ENCODE peak calls at places on chromosomes 7 and 10, in nine cellular contexts. One of them, this sample, is unnamed.

GRCh38 chr7:1448958-1449357 is 10.3 kb downstream of the MICALL2 start:
- DNase-seq in osteoblast: no peak
- DNase-seq in mucosa of descending colon: no peak
- DNase-seq in bronchial epithelial cell: no peak
- DNase-seq in AG09309: no peak
- DNase-seq in fibroblast of the aortic adventitia: no peak
- DNase-seq in fibroblast of lung: no peak
- DNase-seq in IMR-90: no peak
- DNase-seq in colonic mucosa: no peak
- DNase-seq in this sample: no peak

GRCh38 chr7:152527610-152528032 is 91.8 kb upstream of the KMT2C start:
- DNase-seq in osteoblast: no peak
- DNase-seq in mucosa of descending colon: no peak
- DNase-seq in bronchial epithelial cell: no peak
- DNase-seq in AG09309: no peak
- DNase-seq in fibroblast of the aortic adventitia: peak; percentile 79
- DNase-seq in fibroblast of lung: peak; percentile 79
- DNase-seq in IMR-90: no peak
- DNase-seq in colonic mucosa: no peak
- DNase-seq in this sample: no peak

GRCh38 chr7:57250801-57251200 is 118.6 kb upstream of the ZNF479 start:
- DNase-seq in osteoblast: no peak
- DNase-seq in mucosa of descending colon: no peak
- DNase-seq in bronchial epithelial cell: no peak
- DNase-seq in AG09309: no peak
- DNase-seq in fibroblast of the aortic adventitia: no peak
- DNase-seq in fibroblast of lung: no peak
- DNase-seq in IMR-90: no peak
- DNase-seq in colonic mucosa: no peak
- DNase-seq in this sample: no peak

GRCh38 chr7:94509264-94509878 is at the start of gene CASD1:
- DNase-seq in osteoblast: no peak
- DNase-seq in mucosa of descending colon: peak; percentile 87
- DNase-seq in bronchial epithelial cell: no peak
- DNase-seq in AG09309: no peak
- DNase-seq in fibroblast of the aortic adventitia: peak; percentile 16
- DNase-seq in fibroblast of lung: peak; percentile 26
- DNase-seq in IMR-90: peak; percentile 1
- DNase-seq in colonic mucosa: peak; percentile 80
- DNase-seq in this sample: no peak

GRCh38 chr7:2959828-2960599 is 83.7 kb downstream of the CARD11 start:
- DNase-seq in osteoblast: no peak
- DNase-seq in mucosa of descending colon: peak; percentile 8
- DNase-seq in bronchial epithelial cell: no peak
- DNase-seq in AG09309: no peak
- DNase-seq in fibroblast of the aortic adventitia: no peak
- DNase-seq in fibroblast of lung: no peak
- DNase-seq in IMR-90: no peak
- DNase-seq in colonic mucosa: no peak
- DNase-seq in this sample: no peak

GRCh38 chr7:31370610-31371009 is 30.1 kb upstream of the NEUROD6 start:
- DNase-seq in osteoblast: no peak
- DNase-seq in mucosa of descending colon: no peak
- DNase-seq in bronchial epithelial cell: no peak
- DNase-seq in AG09309: no peak
- DNase-seq in fibroblast of the aortic adventitia: peak; percentile 36
- DNase-seq in fibroblast of lung: no peak
- DNase-seq in IMR-90: no peak
- DNase-seq in colonic mucosa: no peak
- DNase-seq in this sample: no peak

GRCh38 chr10:11713186-11713743 is 28.9 kb upstream of the ECHDC3 start:
- DNase-seq in osteoblast: no peak
- DNase-seq in mucosa of descending colon: no peak
- DNase-seq in bronchial epithelial cell: peak; percentile 38
- DNase-seq in AG09309: no peak
- DNase-seq in fibroblast of the aortic adventitia: peak; percentile 57
- DNase-seq in fibroblast of lung: peak; percentile 15
- DNase-seq in IMR-90: peak; percentile 32
- DNase-seq in colonic mucosa: no peak
- DNase-seq in this sample: peak; percentile 43

GRCh38 chr10:60661627-60662026 is 116.7 kb upstream of the CDK1 start:
- DNase-seq in osteoblast: no peak
- DNase-seq in mucosa of descending colon: no peak
- DNase-seq in bronchial epithelial cell: peak; percentile 68
- DNase-seq in AG09309: peak; percentile 28
- DNase-seq in fibroblast of the aortic adventitia: peak; percentile 57
- DNase-seq in fibroblast of lung: peak; percentile 22
- DNase-seq in IMR-90: peak; percentile 60
- DNase-seq in colonic mucosa: no peak
- DNase-seq in this sample: no peak

GRCh38 chr10:65861249-65861648 is 1064.6 kb upstream of the LRRTM3 start:
- DNase-seq in osteoblast: no peak
- DNase-seq in mucosa of descending colon: no peak
- DNase-seq in bronchial epithelial cell: peak; percentile 90
- DNase-seq in AG09309: no peak
- DNase-seq in fibroblast of the aortic adventitia: no peak
- DNase-seq in fibroblast of lung: peak; percentile 16
- DNase-seq in IMR-90: no peak
- DNase-seq in colonic mucosa: no peak
- DNase-seq in this sample: no peak

GRCh38 chr7:107690611-107691010 is 30.0 kb downstream of the SLC26A4 start:
- DNase-seq in osteoblast: no peak
- DNase-seq in mucosa of descending colon: no peak
- DNase-seq in bronchial epithelial cell: no peak
- DNase-seq in AG09309: no peak
- DNase-seq in fibroblast of the aortic adventitia: peak; percentile 92
- DNase-seq in fibroblast of lung: no peak
- DNase-seq in IMR-90: peak; percentile 19
- DNase-seq in colonic mucosa: no peak
- DNase-seq in this sample: peak; percentile 49

GRCh38 chr10:133236411-133237240 is 1.0 kb upstream of the VENTX start:
- DNase-seq in osteoblast: no peak
- DNase-seq in mucosa of descending colon: peak; percentile 45
- DNase-seq in bronchial epithelial cell: no peak
- DNase-seq in AG09309: no peak
- DNase-seq in fibroblast of the aortic adventitia: no peak
- DNase-seq in fibroblast of lung: no peak
- DNase-seq in IMR-90: no peak
- DNase-seq in colonic mucosa: no peak
- DNase-seq in this sample: no peak

GRCh38 chr10:76352300-76352699 is 920.9 kb downstream of the LRMDA start:
- DNase-seq in osteoblast: no peak
- DNase-seq in mucosa of descending colon: no peak
- DNase-seq in bronchial epithelial cell: peak; percentile 97
- DNase-seq in AG09309: peak; percentile 20
- DNase-seq in fibroblast of the aortic adventitia: peak; percentile 77
- DNase-seq in fibroblast of lung: peak; percentile 91
- DNase-seq in IMR-90: peak; percentile 96
- DNase-seq in colonic mucosa: no peak
- DNase-seq in this sample: peak; percentile 39

GRCh38 chr7:128938524-128939074 is 872 bp downstream of the IRF5 start:
- DNase-seq in osteoblast: peak; percentile 85
- DNase-seq in mucosa of descending colon: peak; percentile 76
- DNase-seq in bronchial epithelial cell: no peak
- DNase-seq in AG09309: no peak
- DNase-seq in fibroblast of the aortic adventitia: no peak
- DNase-seq in fibroblast of lung: no peak
- DNase-seq in IMR-90: no peak
- DNase-seq in colonic mucosa: peak; percentile 40
- DNase-seq in this sample: no peak

GRCh38 chr7:140263277-140263676 is 86.5 kb upstream of the KDM7A start:
- DNase-seq in osteoblast: no peak
- DNase-seq in mucosa of descending colon: no peak
- DNase-seq in bronchial epithelial cell: peak; percentile 5
- DNase-seq in AG09309: no peak
- DNase-seq in fibroblast of the aortic adventitia: no peak
- DNase-seq in fibroblast of lung: no peak
- DNase-seq in IMR-90: no peak
- DNase-seq in colonic mucosa: no peak
- DNase-seq in this sample: no peak

GRCh38 chr10:11164806-11165590 is 147.3 kb downstream of the CELF2 start:
- DNase-seq in osteoblast: peak; percentile 75
- DNase-seq in mucosa of descending colon: peak; percentile 76
- DNase-seq in bronchial epithelial cell: peak; percentile 54
- DNase-seq in AG09309: peak; percentile 20
- DNase-seq in fibroblast of the aortic adventitia: peak; percentile 97
- DNase-seq in fibroblast of lung: peak; percentile 91
- DNase-seq in IMR-90: peak; percentile 78
- DNase-seq in colonic mucosa: peak; percentile 53
- DNase-seq in this sample: peak; percentile 80

DNA sequence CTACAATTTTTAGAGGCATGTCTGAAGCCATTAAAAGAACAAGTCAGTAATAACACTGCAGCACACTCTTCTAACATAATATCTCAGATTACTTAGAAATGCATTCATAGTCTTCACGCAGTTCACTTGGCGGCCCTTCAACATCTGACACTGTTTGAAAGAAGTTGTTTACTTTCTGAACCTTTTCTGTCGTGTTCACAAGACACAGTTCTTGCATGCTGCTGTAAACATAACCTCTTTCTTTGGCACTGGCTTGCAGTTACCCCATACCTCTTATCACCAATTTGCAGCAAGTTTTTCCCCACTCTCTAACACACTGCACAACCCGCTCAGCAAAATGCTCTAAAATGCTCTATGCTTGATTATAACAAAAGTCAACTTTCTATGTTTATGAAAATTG is 12.0 kb downstream of the PIP4K2A start:
- DNase-seq in osteoblast: no peak
- DNase-seq in mucosa of descending colon: no peak
- DNase-seq in bronchial epithelial cell: no peak
- DNase-seq in AG09309: no peak
- DNase-seq in fibroblast of the aortic adventitia: peak; percentile 71
- DNase-seq in fibroblast of lung: peak; percentile 90
- DNase-seq in IMR-90: peak; percentile 86
- DNase-seq in colonic mucosa: no peak
- DNase-seq in this sample: no peak
- TF ChIP-seq CTCF in osteoblast: no peak
- TF ChIP-seq CTCF in mucosa of descending colon: no peak
- TF ChIP-seq CTCF in bronchial epithelial cell: no peak
- TF ChIP-seq CTCF in AG09309: no peak
- TF ChIP-seq CTCF in fibroblast of the aortic adventitia: no peak
- TF ChIP-seq CTCF in fibroblast of lung: no peak
- TF ChIP-seq CTCF in IMR-90: no peak
- TF ChIP-seq CTCF in colonic mucosa: no peak
- TF ChIP-seq CTCF in this sample: no peak

GRCh38 chr10:70575874-70576802 is 26.4 kb downstream of the PRF1 start:
- DNase-seq in osteoblast: peak; percentile 80
- DNase-seq in mucosa of descending colon: no peak
- DNase-seq in bronchial epithelial cell: peak; percentile 65
- DNase-seq in AG09309: no peak
- DNase-seq in fibroblast of the aortic adventitia: peak; percentile 77
- DNase-seq in fibroblast of lung: peak; percentile 66
- DNase-seq in IMR-90: no peak
- DNase-seq in colonic mucosa: peak; percentile 40
- DNase-seq in this sample: no peak

GRCh38 chr10:70579234-70580002 is 23.1 kb downstream of the PRF1 start:
- DNase-seq in osteoblast: no peak
- DNase-seq in mucosa of descending colon: no peak
- DNase-seq in bronchial epithelial cell: no peak
- DNase-seq in AG09309: no peak
- DNase-seq in fibroblast of the aortic adventitia: no peak
- DNase-seq in fibroblast of lung: no peak
- DNase-seq in IMR-90: no peak
- DNase-seq in colonic mucosa: no peak
- DNase-seq in this sample: no peak

GRCh38 chr10:70576803-70577517 is 25.6 kb downstream of the PRF1 start:
- DNase-seq in osteoblast: peak; percentile 82
- DNase-seq in mucosa of descending colon: no peak
- DNase-seq in bronchial epithelial cell: peak; percentile 52
- DNase-seq in AG09309: no peak
- DNase-seq in fibroblast of the aortic adventitia: peak; percentile 42
- DNase-seq in fibroblast of lung: peak; percentile 30
- DNase-seq in IMR-90: peak; percentile 27
- DNase-seq in colonic mucosa: no peak
- DNase-seq in this sample: no peak

GRCh38 chr10:70575486-70575873 is 27.1 kb downstream of the PRF1 start:
- DNase-seq in osteoblast: peak; percentile 73
- DNase-seq in mucosa of descending colon: no peak
- DNase-seq in bronchial epithelial cell: no peak
- DNase-seq in AG09309: no peak
- DNase-seq in fibroblast of the aortic adventitia: peak; percentile 21
- DNase-seq in fibroblast of lung: no peak
- DNase-seq in IMR-90: no peak
- DNase-seq in colonic mucosa: no peak
- DNase-seq in this sample: no peak

DNA sequence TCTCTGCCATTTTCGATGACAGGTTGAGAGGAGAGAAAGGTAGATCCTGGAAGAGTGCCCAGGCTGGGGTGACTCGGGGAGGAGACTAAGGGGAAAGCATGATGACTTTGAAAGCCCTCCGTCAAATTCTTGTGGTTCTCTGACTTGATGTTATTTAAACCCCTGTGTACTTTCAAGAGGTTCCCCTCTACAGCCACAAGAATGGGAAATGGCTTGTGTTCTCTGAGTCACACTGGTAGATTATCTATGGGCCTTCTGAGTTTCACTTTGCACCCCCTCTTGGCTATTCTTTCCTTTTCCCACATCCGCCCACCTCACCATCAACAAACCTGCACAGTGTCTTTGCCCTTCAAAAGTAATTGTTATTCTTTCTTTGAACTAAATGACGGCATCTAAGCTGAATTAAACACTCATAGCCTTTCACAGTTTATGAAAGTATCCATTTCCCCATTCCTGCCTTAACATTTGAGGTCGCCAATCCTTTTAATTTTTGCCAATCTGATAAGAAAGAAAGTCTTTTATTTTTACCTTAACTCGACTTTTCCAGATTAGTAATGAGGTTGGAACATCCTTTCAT is 24.1 kb downstream of the PRF1 start:
- DNase-seq in osteoblast: peak; percentile 72
- DNase-seq in mucosa of descending colon: no peak
- DNase-seq in bronchial epithelial cell: peak; percentile 97
- DNase-seq in AG09309: no peak
- DNase-seq in fibroblast of the aortic adventitia: peak; percentile 85
- DNase-seq in fibroblast of lung: peak; percentile 58
- DNase-seq in IMR-90: peak; percentile 56
- DNase-seq in colonic mucosa: no peak
- DNase-seq in this sample: peak; percentile 97
- H3K4me3 ChIP-seq in osteoblast: peak overlapping the region; percentile 5
- H3K4me3 ChIP-seq in mucosa of descending colon: no peak overlapping the region
- H3K4me3 ChIP-seq in bronchial epithelial cell: no peak overlapping the region
- H3K4me3 ChIP-seq in AG09309: no peak overlapping the region
- H3K4me3 ChIP-seq in fibroblast of the aortic adventitia: no peak overlapping the region
- H3K4me3 ChIP-seq in fibroblast of lung: no peak overlapping the region
- H3K4me3 ChIP-seq in IMR-90: no peak overlapping the region
- H3K4me3 ChIP-seq in colonic mucosa: no peak overlapping the region
- H3K4me3 ChIP-seq in this sample: no peak overlapping the region

GRCh38 chr10:6516277-6516676 is 63.8 kb downstream of the PRKCQ start:
- DNase-seq in osteoblast: no peak
- DNase-seq in mucosa of descending colon: no peak
- DNase-seq in bronchial epithelial cell: no peak
- DNase-seq in AG09309: no peak
- DNase-seq in fibroblast of the aortic adventitia: no peak
- DNase-seq in fibroblast of lung: no peak
- DNase-seq in IMR-90: no peak
- DNase-seq in colonic mucosa: no peak
- DNase-seq in this sample: no peak
- TF ChIP-seq CTCF in osteoblast: no peak
- TF ChIP-seq CTCF in mucosa of descending colon: no peak
- TF ChIP-seq CTCF in bronchial epithelial cell: no peak
- TF ChIP-seq CTCF in AG09309: no peak
- TF ChIP-seq CTCF in fibroblast of the aortic adventitia: no peak
- TF ChIP-seq CTCF in fibroblast of lung: no peak
- TF ChIP-seq CTCF in IMR-90: no peak
- TF ChIP-seq CTCF in colonic mucosa: no peak
- TF ChIP-seq CTCF in this sample: no peak

GRCh38 chr10:48634984-48635557 is 30.2 kb upstream of the ARHGAP22 start:
- DNase-seq in osteoblast: no peak
- DNase-seq in mucosa of descending colon: no peak
- DNase-seq in bronchial epithelial cell: no peak
- DNase-seq in AG09309: no peak
- DNase-seq in fibroblast of the aortic adventitia: no peak
- DNase-seq in fibroblast of lung: no peak
- DNase-seq in IMR-90: no peak
- DNase-seq in colonic mucosa: no peak
- DNase-seq in this sample: no peak
- H3K4me3 ChIP-seq in osteoblast: peak overlapping the region; percentile 4
- H3K4me3 ChIP-seq in mucosa of descending colon: no peak overlapping the region
- H3K4me3 ChIP-seq in bronchial epithelial cell: no peak overlapping the region
- H3K4me3 ChIP-seq in AG09309: no peak overlapping the region
- H3K4me3 ChIP-seq in fibroblast of the aortic adventitia: no peak overlapping the region
- H3K4me3 ChIP-seq in fibroblast of lung: no peak overlapping the region
- H3K4me3 ChIP-seq in IMR-90: no peak overlapping the region
- H3K4me3 ChIP-seq in colonic mucosa: no peak overlapping the region
- H3K4me3 ChIP-seq in this sample: no peak overlapping the region

This sample was measured in astrocyte of the cerebellum.